ENCODE peak calls at places on chromosome 10, in four cellular contexts. I is IMR-90, S is MM.1S, Z is A549. D is an unnamed sample.
A peak's percentile ranks its signal among the peaks of the same experiment; 100 is the strongest.

GRCh38 chr10:113073549-113074189 is 123.6 kb downstream of the TCF7L2 start:
- DNase-seq in I (peak; percentile 97), S (no peak), Z (peak; percentile 99), D (no peak)

GRCh38 chr10:123149568-123150228 is 1.8 kb downstream of the HMX2 start:
- DNase-seq in I (peak; percentile 42), S (no peak), Z (no peak), D (peak; percentile 37)

GRCh38 chr10:133045556-133046483 is 41.9 kb upstream of the ADGRA1 start:
- DNase-seq in I (no peak), S (no peak), Z (no peak), D (no peak)

GRCh38 chr10:96482815-96483588 is 30.7 kb downstream of the TLL2 start:
- DNase-seq in I (no peak), S (no peak), Z (no peak), D (no peak)

GRCh38 chr10:131031346-131031745 is 280.2 kb downstream of the TCERG1L start:
- DNase-seq in I (no peak), S (no peak), Z (no peak), D (no peak)

GRCh38 chr10:121188005-121188404 is 336.8 kb downstream of the WDR11 start:
- DNase-seq in I (no peak), S (no peak), Z (no peak), D (no peak)

GRCh38 chr10:62437696-62438095 is 63.5 kb downstream of the ZNF365 start:
- DNase-seq in I (peak; percentile 82), S (peak; percentile 70), Z (peak; percentile 68), D (no peak)

GRCh38 chr10:100304414-100304813 is 17.9 kb upstream of the BLOC1S2 start:
- DNase-seq in I (no peak), S (no peak), Z (no peak), D (no peak)

GRCh38 chr10:1687606-1688005 is 49.7 kb downstream of the ADARB2 start:
- DNase-seq in I (no peak), S (no peak), Z (no peak), D (no peak)

GRCh38 chr10:49749556-49750491 is 12.3 kb downstream of the OGDHL start:
- DNase-seq in I (no peak), S (no peak), Z (no peak), D (no peak)

GRCh38 chr10:33295851-33296250 is 38.6 kb downstream of the NRP1 start:
- DNase-seq in I (no peak), S (no peak), Z (no peak), D (no peak)

GRCh38 chr10:2933041-2933440 is 134.3 kb upstream of the PFKP start:
- DNase-seq in I (no peak), S (no peak), Z (no peak), D (no peak)

GRCh38 chr10:110083884-110084283 is 76.1 kb downstream of the ADD3 start:
- DNase-seq in I (peak; percentile 53), S (no peak), Z (peak; percentile 20), D (no peak)

GRCh38 chr10:77571490-77571889 is 66.1 kb downstream of the KCNMA1 start:
- DNase-seq in I (no peak), S (no peak), Z (no peak), D (no peak)

GRCh38 chr10:121608669-121609190 is 10.5 kb upstream of the FGFR2 start:
- DNase-seq in I (no peak), S (peak; percentile 60), Z (peak; percentile 34), D (no peak)

GRCh38 chr10:58404001-58404400 is 18.8 kb downstream of the TFAM start:
- DNase-seq in I (no peak), S (no peak), Z (no peak), D (no peak)

GRCh38 chr10:16392661-16393060 is 44.1 kb upstream of the PTER start:
- DNase-seq in I (no peak), S (no peak), Z (no peak), D (no peak)

GRCh38 chr10:37667736-37668135 is 189.7 kb downstream of the ZNF248 start:
- DNase-seq in I (no peak), S (no peak), Z (no peak), D (no peak)
- H3K9me3 ChIP-seq in I (peaks cover 6% of the 10 kb centered on the region), S (no peaks in the 10 kb centered on the region), Z (peaks cover 17% of the 10 kb centered on the region), D (no peaks in the 10 kb centered on the region)

DNA sequence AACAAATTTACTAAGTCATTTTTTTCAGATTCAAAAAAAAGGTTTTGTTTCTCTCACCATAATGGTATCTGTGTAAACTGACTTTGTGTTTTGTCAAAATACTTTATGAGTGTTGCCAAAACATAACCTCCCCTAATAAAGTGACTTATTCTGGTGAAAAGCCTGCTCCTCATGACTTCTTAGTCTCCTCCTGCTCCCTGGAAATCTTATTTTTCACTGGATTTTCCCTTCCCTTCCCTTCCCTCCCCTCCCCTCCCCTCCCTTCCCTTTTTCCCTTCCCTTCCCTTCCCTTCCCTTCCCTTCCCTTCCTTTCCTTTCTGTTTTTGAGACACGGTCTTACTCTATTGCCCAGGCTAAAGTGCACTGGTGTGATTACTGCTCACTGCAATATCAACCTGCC is 650.1 kb upstream of the GHITM start:
- DNase-seq in I (no peak), S (no peak), Z (no peak), D (no peak)
- H3K9me3 ChIP-seq in I (peaks cover 2% of the 10 kb centered on the region), S (no peaks in the 10 kb centered on the region), Z (no peaks in the 10 kb centered on the region), D (no peaks in the 10 kb centered on the region)

DNA sequence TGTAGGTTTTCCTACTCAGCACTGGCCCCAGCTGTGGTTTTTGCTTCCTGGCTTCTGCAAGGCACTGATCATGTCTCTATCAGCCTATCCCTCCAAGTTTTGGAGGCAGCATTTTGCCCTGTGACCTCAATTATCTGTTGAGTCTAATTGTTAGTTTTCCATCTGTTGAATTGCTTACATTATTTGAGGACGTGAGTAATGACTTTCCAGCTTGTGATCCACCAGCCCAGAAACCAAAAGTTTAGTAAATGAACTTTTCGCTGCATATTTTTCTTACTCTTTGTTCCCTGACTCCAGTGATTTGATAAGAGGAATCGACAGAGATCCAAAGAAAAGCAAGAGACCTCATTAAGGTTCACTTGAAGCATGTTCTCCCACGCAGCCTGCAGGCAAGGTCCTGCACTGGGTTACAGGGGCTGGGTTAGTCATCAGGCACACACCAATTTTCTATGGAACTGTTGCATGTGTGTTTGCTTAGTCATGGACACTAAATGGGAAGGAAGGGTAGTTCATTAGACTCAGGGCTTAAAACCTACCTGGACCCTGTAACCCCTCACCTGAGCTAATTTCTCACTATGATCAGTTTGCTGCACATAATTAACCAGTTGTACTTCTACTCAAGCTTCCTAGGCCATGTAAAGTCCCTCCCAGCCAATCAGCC is 57.2 kb downstream of the AKR1E2 start:
- DNase-seq in I (peak; percentile 83), S (no peak), Z (peak; percentile 26), D (no peak)
- H3K9me3 ChIP-seq in I (no peaks in the 10 kb centered on the region), S (no peaks in the 10 kb centered on the region), Z (no peaks in the 10 kb centered on the region), D (no peaks in the 10 kb centered on the region)

DNA sequence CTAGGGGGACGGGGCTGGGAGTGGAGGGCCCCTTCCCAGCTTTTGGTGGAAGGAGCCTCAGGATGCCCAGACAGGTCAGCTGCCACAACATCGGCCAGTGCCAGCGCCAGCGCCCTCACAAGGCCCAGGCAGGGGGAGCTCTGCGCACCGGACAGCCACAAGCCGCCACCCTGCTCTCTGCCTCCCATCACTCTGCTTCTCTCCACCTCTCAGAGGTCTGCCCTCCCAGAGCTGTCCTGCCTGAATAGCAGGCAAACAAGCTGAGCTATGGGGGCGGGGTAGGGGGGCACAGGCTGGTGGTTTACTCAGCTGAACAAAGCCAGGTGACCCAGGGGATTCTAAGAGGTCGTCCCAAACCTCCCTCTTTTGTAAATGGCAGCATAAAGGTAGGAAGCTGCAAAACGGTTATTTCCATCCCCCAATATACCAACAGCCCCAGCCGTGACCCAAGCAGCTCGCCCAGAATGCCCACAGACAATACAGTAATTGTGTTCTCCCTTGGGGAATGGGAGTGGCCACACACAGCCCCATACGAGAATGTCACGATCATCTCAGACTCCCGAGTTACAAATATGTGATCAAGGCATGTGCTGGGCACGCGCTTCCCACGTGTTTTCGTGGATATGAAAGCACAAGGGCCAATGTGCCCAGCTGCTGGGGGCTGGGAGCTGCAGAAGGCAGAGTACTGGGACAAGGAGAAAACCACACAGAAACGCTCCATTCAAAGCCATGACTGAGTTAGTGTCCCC is 19.7 kb downstream of the FAM53B start:
- DNase-seq in I (no peak), S (no peak), Z (no peak), D (no peak)
- H3K9me3 ChIP-seq in I (no peaks in the 10 kb centered on the region), S (no peaks in the 10 kb centered on the region), Z (no peaks in the 10 kb centered on the region), D (no peaks in the 10 kb centered on the region)

D was measured in T-helper 17 cell.